ENCODE peak calls at places on chromosome 6, in seven cellular contexts. K, A, G, I, L, T and Q are unnamed samples.

GRCh38 chr6:126657556-126658129 is 317.7 kb downstream of the CENPW start:
- DNase-seq in K (no peak), A (no peak), G (no peak), I (no peak), L (no peak), T (no peak), Q (no peak)

GRCh38 chr6:54019860-54020259 is 91.4 kb upstream of the MLIP start:
- DNase-seq in K (no peak), A (no peak), G (no peak), I (no peak), L (no peak), T (no peak), Q (no peak)

GRCh38 chr6:11804706-11805105 is 26.1 kb upstream of the ADTRP start:
- DNase-seq in K (no peak), A (no peak), G (no peak), I (no peak), L (no peak), T (no peak), Q (no peak)

GRCh38 chr6:112087916-112088315 is 525 bp downstream of the FAM229B start:
- DNase-seq in K (no peak), A (no peak), G (no peak), I (no peak), L (no peak), T (no peak), Q (no peak)

GRCh38 chr6:137975058-137975940 is 108.2 kb downstream of the TNFAIP3 start:
- DNase-seq in K (no peak), A (no peak), G (no peak), I (peak), L (no peak), T (no peak), Q (no peak)

GRCh38 chr6:125790403-125791150 is at the start of gene NCOA7:
- DNase-seq in K (peak), A (peak), G (no peak), I (no peak), L (peak), T (peak), Q (peak)

GRCh38 chr6:16712931-16713484 is 48.3 kb downstream of the ATXN1 start:
- DNase-seq in K (no peak), A (peak), G (no peak), I (peak), L (no peak), T (no peak), Q (peak)

GRCh38 chr6:112202639-112203341 is 51.6 kb downstream of the LAMA4 start:
- DNase-seq in K (peak), A (peak), G (no peak), I (no peak), L (no peak), T (no peak), Q (no peak)

GRCh38 chr6:94052754-94053153 is 633.4 kb upstream of the EPHA7 start:
- DNase-seq in K (no peak), A (no peak), G (no peak), I (no peak), L (no peak), T (no peak), Q (no peak)

GRCh38 chr6:39362487-39362865 is 40.0 kb upstream of the KCNK16 start:
- DNase-seq in K (peak), A (no peak), G (no peak), I (no peak), L (no peak), T (no peak), Q (no peak)